ENCODE peak calls at places on chromosomes 12 and 14, in eight cellular contexts. T, F, V, B, N, H, S and P are unnamed samples.

GRCh38 chr14:61408498-61408897 is 87.1 kb downstream of the PRKCH start:
- DNase-seq in V (no peak), S (no peak), H (no peak), N (no peak), T (no peak), B (no peak), F (no peak), P (no peak)

GRCh38 chr12:124927325-124928094 is 13.1 kb upstream of the UBC start:
- DNase-seq in V (peak), F (no peak), T (no peak), B (peak), H (peak), N (peak), S (peak), P (no peak)

GRCh38 chr12:104459556-104459909 is 2.8 kb downstream of the CHST11 start:
- DNase-seq in B (no peak), T (no peak), V (no peak), S (no peak), H (no peak), F (no peak), N (no peak), P (no peak)

GRCh38 chr14:81351205-81351604 is 48.9 kb downstream of the STON2 start:
- DNase-seq in N (no peak), T (no peak), S (no peak), V (no peak), B (no peak), F (no peak), H (no peak), P (no peak)

GRCh38 chr14:100129161-100129589 is 30.3 kb downstream of the DEGS2 start:
- DNase-seq in N (no peak), H (no peak), B (no peak), S (no peak), F (no peak), V (no peak), T (no peak), P (no peak)

GRCh38 chr12:73935817-73936216 is 601.8 kb upstream of the ATXN7L3B start:
- DNase-seq in B (no peak), F (no peak), S (no peak), H (peak), T (no peak), V (no peak), N (no peak), P (no peak)

GRCh38 chr14:22838631-22839041 is 2.3 kb downstream of the MMP14 start:
- DNase-seq in S (peak), T (no peak), H (no peak), F (no peak), N (no peak), V (no peak), B (no peak), P (no peak)

GRCh38 chr12:46518184-46518583 is 145.6 kb upstream of the SLC38A2 start:
- DNase-seq in F (no peak), H (no peak), T (no peak), B (no peak), N (no peak), V (no peak), S (no peak), P (no peak)

GRCh38 chr12:1662761-1663439 is 28.0 kb upstream of the ADIPOR2 start:
- DNase-seq in F (no peak), H (peak), V (peak), B (no peak), T (no peak), S (peak), N (no peak), P (no peak)